ENCODE peak calls at places on chromosomes 12 and 14, in seven cellular contexts. O, H, L, K, C, Z and P are unnamed samples.

GRCh38 chr12:56521590-56522371 is at the start of gene RBMS2:
- DNase-seq in O (peak; percentile 44), Z (peak; percentile 27), L (peak; percentile 73), H (peak; percentile 82), C (peak; percentile 40), K (peak; percentile 61), P (peak; percentile 75)

GRCh38 chr14:21043387-21044105 is 1.4 kb downstream of the RNASE7 start:
- DNase-seq in L (no peak), H (no peak), O (no peak), K (no peak), C (no peak), Z (no peak), P (no peak)

GRCh38 chr12:103930787-103931536 is 752 bp downstream of the HSP90B1 start:
- DNase-seq in H (peak; percentile 34), L (peak; percentile 55), C (peak; percentile 12), Z (no peak), O (peak; percentile 24), K (no peak), P (peak; percentile 33)

GRCh38 chr12:108752387-108752786 is 21.1 kb upstream of the CORO1C start:
- DNase-seq in O (no peak), Z (no peak), L (no peak), C (no peak), K (no peak), H (no peak), P (peak; percentile 29)

GRCh38 chr12:84172823-84173424 is 739.7 kb downstream of the SLC6A15 start:
- DNase-seq in K (no peak), C (no peak), H (no peak), Z (no peak), O (no peak), L (no peak), P (no peak)

GRCh38 chr12:57063991-57064725 is 14.2 kb upstream of the MYO1A start:
- DNase-seq in K (no peak), Z (peak; percentile 11), H (no peak), O (no peak), L (no peak), C (no peak), P (no peak)

GRCh38 chr14:56487090-56487667 is 92.4 kb upstream of the TMEM260 start:
- DNase-seq in L (peak; percentile 55), O (no peak), H (no peak), Z (no peak), K (no peak), C (no peak), P (peak; percentile 6)

GRCh38 chr12:57629897-57630471 is 3.0 kb downstream of the B4GALNT1 start:
- DNase-seq in O (no peak), C (no peak), L (no peak), H (no peak), K (no peak), Z (no peak), P (no peak)

GRCh38 chr12:11718768-11719253 is 69.3 kb downstream of the ETV6 start:
- DNase-seq in K (no peak), Z (no peak), H (no peak), O (no peak), L (peak; percentile 36), C (no peak), P (no peak)

GRCh38 chr12:61521258-61521657 is 738.9 kb upstream of the USP15 start:
- DNase-seq in K (no peak), C (no peak), O (no peak), Z (no peak), H (no peak), L (no peak), P (no peak)

GRCh38 chr14:74557691-74558090 is 54.3 kb downstream of the LTBP2 start:
- DNase-seq in K (no peak), H (no peak), O (no peak), C (no peak), Z (no peak), L (no peak), P (no peak)

GRCh38 chr12:100437038-100437841 is 36.4 kb upstream of the NR1H4 start:
- DNase-seq in C (no peak), Z (no peak), L (no peak), K (no peak), H (no peak), O (no peak), P (peak; percentile 90)

GRCh38 chr14:61710853-61711817 is 15.8 kb downstream of the HIF1A start:
- DNase-seq in O (no peak), H (no peak), C (no peak), K (no peak), Z (no peak), L (peak; percentile 75), P (no peak)

GRCh38 chr14:83838221-83838620 is 1691.7 kb upstream of the FLRT2 start:
- DNase-seq in K (no peak), C (no peak), L (no peak), H (no peak), O (no peak), Z (no peak), P (no peak)

GRCh38 chr14:28142400-28143015 is 624.1 kb upstream of the FOXG1 start:
- DNase-seq in K (no peak), L (no peak), Z (no peak), C (no peak), H (no peak), O (no peak), P (no peak)

GRCh38 chr12:6784292-6784691 is 5.0 kb upstream of the CD4 start:
- DNase-seq in L (no peak), O (no peak), C (no peak), H (no peak), Z (no peak), K (no peak), P (no peak)

GRCh38 chr14:79608426-79608825 is 602.9 kb downstream of the DIO2 start:
- DNase-seq in C (no peak), L (no peak), Z (no peak), O (no peak), K (no peak), H (no peak), P (no peak)

GRCh38 chr12:45122776-45123380 is 72.0 kb upstream of the DBX2 start:
- DNase-seq in K (no peak), O (no peak), L (peak; percentile 39), C (no peak), Z (no peak), H (no peak), P (peak; percentile 16)

GRCh38 chr12:124762791-124763593 is 100.7 kb downstream of the SCARB1 start:
- DNase-seq in O (no peak), Z (no peak), K (no peak), L (no peak), C (no peak), H (no peak), P (no peak)

GRCh38 chr12:125185740-125186470 is 120.7 kb downstream of the AACS start:
- DNase-seq in L (peak; percentile 82), K (peak; percentile 59), O (peak; percentile 81), Z (no peak), C (peak; percentile 82), H (peak; percentile 82), P (peak; percentile 63)

GRCh38 chr12:53652366-53652765 is 23.5 kb downstream of the ATP5MC2 start:
- DNase-seq in H (no peak), O (no peak), Z (no peak), K (no peak), L (no peak), C (no peak), P (no peak)

GRCh38 chr14:20632831-20633771 is 8.4 kb downstream of the OR6S1 start:
- DNase-seq in C (no peak), Z (peak; percentile 48), L (peak; percentile 28), O (peak; percentile 30), K (peak; percentile 62), H (no peak), P (peak; percentile 52)

GRCh38 chr12:6074394-6074793 is 50.1 kb downstream of the VWF start:
- DNase-seq in Z (no peak), L (no peak), C (no peak), O (no peak), K (no peak), H (peak; percentile 8), P (no peak)

GRCh38 chr12:111437816-111438454 is 32.2 kb downstream of the SH2B3 start:
- DNase-seq in K (no peak), H (no peak), C (no peak), O (peak; percentile 17), Z (no peak), L (peak; percentile 81), P (no peak)

GRCh38 chr14:101721951-101722661 is 39.4 kb upstream of the PPP2R5C start:
- DNase-seq in H (no peak), L (peak; percentile 30), Z (peak; percentile 67), K (no peak), O (no peak), C (no peak), P (peak; percentile 75)

GRCh38 chr12:4164591-4165558 is 108.7 kb upstream of the CCND2 start:
- DNase-seq in H (peak; percentile 40), K (peak; percentile 81), O (peak; percentile 55), Z (peak; percentile 37), C (no peak), L (peak; percentile 57), P (peak; percentile 55)

GRCh38 chr12:71865166-71865713 is 25.7 kb downstream of the TBC1D15 start:
- DNase-seq in Z (no peak), H (no peak), C (no peak), K (no peak), L (peak; percentile 17), O (no peak), P (no peak)

GRCh38 chr14:77151918-77152588 is 10.5 kb upstream of the ZDHHC22 start:
- DNase-seq in H (no peak), L (peak; percentile 30), O (no peak), C (no peak), K (no peak), Z (no peak), P (peak; percentile 8)

GRCh38 chr14:106207316-106207715 is 680.9 kb downstream of the TMEM121 start:
- DNase-seq in K (no peak), L (no peak), H (no peak), O (no peak), Z (no peak), C (no peak), P (no peak)

GRCh38 chr14:59438148-59438766 is 26.9 kb downstream of the GPR135 start:
- DNase-seq in Z (no peak), K (no peak), L (no peak), H (no peak), C (no peak), O (no peak), P (no peak)